ENCODE peak calls at places on chromosomes 1 and 21, in nine cellular contexts. C is breast epithelium, U is mesendoderm, E is heart left ventricle, K is substantia nigra, H is thoracic aorta, L is neural progenitor cell, Q is fibroblast of lung, T is A549. Z is an unnamed sample.

GRCh38 chr21:38291875-38292274 is 35.1 kb downstream of the KCNJ15 start:
- DNase-seq in C (no peak), U (no peak), E (no peak), K (no peak), H (no peak), L (no peak), Q (no peak), T (no peak), Z (no peak)

GRCh38 chr1:70427976-70428375 is 16.9 kb downstream of the CTH start:
- DNase-seq in C (no peak), U (peak), E (no peak), K (no peak), H (no peak), L (no peak), Q (peak), T (no peak), Z (peak)

GRCh38 chr21:17688912-17689874 is 76.5 kb upstream of the BTG3 start:
- DNase-seq in C (peak), U (peak), E (peak), K (peak), H (no peak), L (no peak), Q (no peak), T (peak), Z (peak)

GRCh38 chr1:92951141-92951582 is 10.1 kb downstream of the DIPK1A start:
- DNase-seq in C (no peak), U (peak), E (no peak), K (no peak), H (no peak), L (no peak), Q (peak), T (peak), Z (peak)

GRCh38 chr1:214514032-214514818 is 37.2 kb downstream of the PTPN14 start:
- DNase-seq in C (no peak), U (peak), E (no peak), K (no peak), H (no peak), L (peak), Q (peak), T (no peak), Z (no peak)

GRCh38 chr1:177567393-177567792 is 396.6 kb downstream of the BRINP2 start:
- DNase-seq in C (no peak), U (peak), E (no peak), K (no peak), H (no peak), L (peak), Q (peak), T (peak), Z (no peak)

GRCh38 chr1:101567582-101568189 is 330.9 kb downstream of the S1PR1 start:
- DNase-seq in C (no peak), U (peak), E (no peak), K (no peak), H (no peak), L (peak), Q (peak), T (peak), Z (peak)

GRCh38 chr1:159879977-159880376 is 17.5 kb upstream of the VSIG8 start:
- DNase-seq in C (no peak), U (no peak), E (no peak), K (no peak), H (no peak), L (no peak), Q (peak), T (peak), Z (no peak)

GRCh38 chr1:147824776-147825175 is 64.4 kb upstream of the GJA5 start:
- DNase-seq in C (no peak), U (no peak), E (no peak), K (no peak), H (no peak), L (no peak), Q (no peak), T (no peak), Z (no peak)

GRCh38 chr1:239253032-239253431 is 133.3 kb upstream of the CHRM3 start:
- DNase-seq in C (no peak), U (no peak), E (no peak), K (no peak), H (no peak), L (peak), Q (no peak), T (peak), Z (no peak)

GRCh38 chr1:42000781-42001180 is 82.1 kb upstream of the HIVEP3 start:
- DNase-seq in C (no peak), U (no peak), E (no peak), K (no peak), H (no peak), L (no peak), Q (no peak), T (no peak), Z (no peak)

GRCh38 chr1:20720631-20721051 is 2.8 kb upstream of the KIF17 start:
- DNase-seq in C (peak), U (no peak), E (no peak), K (no peak), H (no peak), L (no peak), Q (no peak), T (no peak), Z (no peak)

GRCh38 chr1:241021286-241021685 is 335.7 kb downstream of the RGS7 start:
- DNase-seq in C (no peak), U (no peak), E (no peak), K (no peak), H (no peak), L (no peak), Q (no peak), T (no peak), Z (no peak)

GRCh38 chr1:29505537-29506220 is 269.4 kb downstream of the PTPRU start:
- DNase-seq in C (no peak), U (no peak), E (no peak), K (no peak), H (no peak), L (no peak), Q (no peak), T (no peak), Z (no peak)

GRCh38 chr21:33980276-33980916 is 64.8 kb upstream of the ATP5PO start:
- DNase-seq in C (no peak), U (no peak), E (no peak), K (no peak), H (no peak), L (no peak), Q (no peak), T (no peak), Z (no peak)

GRCh38 chr1:165138960-165139359 is 217.6 kb downstream of the LMX1A start:
- DNase-seq in C (no peak), U (no peak), E (no peak), K (no peak), H (no peak), L (no peak), Q (no peak), T (no peak), Z (no peak)

GRCh38 chr21:14900611-14901010 is 164.2 kb downstream of the NRIP1 start:
- DNase-seq in C (no peak), U (no peak), E (no peak), K (no peak), H (no peak), L (no peak), Q (peak), T (no peak), Z (no peak)

GRCh38 chr1:52520149-52520548 is 32.7 kb downstream of the TUT4 start:
- DNase-seq in C (no peak), U (no peak), E (no peak), K (no peak), H (no peak), L (no peak), Q (peak), T (no peak), Z (no peak)

GRCh38 chr1:54850737-54851136 is 36.3 kb downstream of the DHCR24 start:
- DNase-seq in C (no peak), U (no peak), E (no peak), K (no peak), H (no peak), L (no peak), Q (peak), T (no peak), Z (peak)

GRCh38 chr1:233042834-233043233 is 92.4 kb downstream of the NTPCR start:
- DNase-seq in C (no peak), U (no peak), E (no peak), K (no peak), H (no peak), L (no peak), Q (no peak), T (no peak), Z (no peak)

GRCh38 chr1:39886757-39887231 is 3.5 kb upstream of the TRIT1 start:
- DNase-seq in C (no peak), U (peak), E (no peak), K (no peak), H (no peak), L (no peak), Q (peak), T (no peak), Z (no peak)

GRCh38 chr21:41360072-41360821 is 1.6 kb upstream of the MX2 start:
- DNase-seq in C (peak), U (peak), E (peak), K (no peak), H (no peak), L (peak), Q (peak), T (no peak), Z (no peak)

GRCh38 chr1:3547055-3548005 is 64.0 kb downstream of the MEGF6 start:
- DNase-seq in C (peak), U (peak), E (no peak), K (no peak), H (no peak), L (peak), Q (no peak), T (no peak), Z (peak)

DNA sequence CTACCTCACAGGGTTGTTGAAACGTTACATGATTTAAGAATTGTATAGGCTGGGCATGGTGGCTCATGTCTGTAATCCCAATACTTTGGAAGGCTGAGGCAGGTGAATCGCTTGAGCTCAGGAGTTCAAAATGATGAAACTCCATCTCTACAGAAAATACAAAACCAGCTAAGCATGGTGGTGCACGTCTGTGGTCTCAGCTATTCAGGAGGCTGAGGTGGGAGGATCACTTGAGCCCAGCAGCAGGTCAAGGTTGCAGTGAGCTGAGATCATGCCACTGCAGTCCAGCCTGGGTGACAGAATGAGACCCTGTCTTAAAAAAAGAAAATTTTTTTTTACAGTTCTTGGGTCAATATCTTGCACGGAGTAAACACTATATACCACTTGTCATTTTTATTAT is 8.2 kb downstream of the PHLDA3 start:
- DNase-seq in C (no peak), U (no peak), E (no peak), K (no peak), H (no peak), L (no peak), Q (no peak), T (no peak), Z (peak)
- H3K27ac ChIP-seq in C (peak), U (no peak), E (peak), K (peak), H (peak), L (no peak), Q (peak), T (peak), Z (peak)

GRCh38 chr1:225446298-225446941 is 18.6 kb upstream of the LBR start:
- DNase-seq in C (no peak), U (no peak), E (no peak), K (no peak), H (no peak), L (no peak), Q (no peak), T (no peak), Z (no peak)

GRCh38 chr1:225449261-225449660 is 21.4 kb upstream of the LBR start:
- DNase-seq in C (no peak), U (no peak), E (no peak), K (no peak), H (no peak), L (no peak), Q (no peak), T (peak), Z (no peak)

GRCh38 chr1:225447001-225447615 is 19.3 kb upstream of the LBR start:
- DNase-seq in C (no peak), U (no peak), E (no peak), K (no peak), H (no peak), L (no peak), Q (no peak), T (no peak), Z (no peak)

GRCh38 chr1:225448146-225448805 is 20.4 kb upstream of the LBR start:
- DNase-seq in C (no peak), U (no peak), E (no peak), K (no peak), H (no peak), L (no peak), Q (no peak), T (no peak), Z (no peak)

DNA sequence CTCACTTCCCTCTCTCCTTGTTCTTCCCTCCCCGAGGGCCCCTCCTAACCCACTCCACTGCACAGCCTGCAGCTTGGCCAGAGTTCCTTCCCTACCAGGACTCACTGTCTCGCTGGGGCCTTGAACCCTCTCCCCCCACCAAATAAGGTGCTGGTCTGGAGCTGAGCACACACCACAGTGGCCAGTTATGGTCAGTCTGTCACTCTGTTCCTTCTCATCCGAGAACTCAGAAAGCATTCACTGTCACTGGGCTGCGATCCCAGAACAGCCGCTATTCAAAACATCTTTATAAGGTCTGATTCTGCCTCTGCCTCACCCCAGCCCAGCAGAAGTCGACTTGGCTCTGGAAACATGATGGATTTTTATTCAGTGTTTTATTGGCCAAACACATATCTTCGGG is 19.8 kb upstream of the LBR start:
- DNase-seq in C (no peak), U (no peak), E (no peak), K (no peak), H (no peak), L (no peak), Q (peak), T (no peak), Z (no peak)
- H3K27ac ChIP-seq in C (peak), U (no peak), E (peak), K (peak), H (peak), L (no peak), Q (no peak), T (peak), Z (peak)

DNA sequence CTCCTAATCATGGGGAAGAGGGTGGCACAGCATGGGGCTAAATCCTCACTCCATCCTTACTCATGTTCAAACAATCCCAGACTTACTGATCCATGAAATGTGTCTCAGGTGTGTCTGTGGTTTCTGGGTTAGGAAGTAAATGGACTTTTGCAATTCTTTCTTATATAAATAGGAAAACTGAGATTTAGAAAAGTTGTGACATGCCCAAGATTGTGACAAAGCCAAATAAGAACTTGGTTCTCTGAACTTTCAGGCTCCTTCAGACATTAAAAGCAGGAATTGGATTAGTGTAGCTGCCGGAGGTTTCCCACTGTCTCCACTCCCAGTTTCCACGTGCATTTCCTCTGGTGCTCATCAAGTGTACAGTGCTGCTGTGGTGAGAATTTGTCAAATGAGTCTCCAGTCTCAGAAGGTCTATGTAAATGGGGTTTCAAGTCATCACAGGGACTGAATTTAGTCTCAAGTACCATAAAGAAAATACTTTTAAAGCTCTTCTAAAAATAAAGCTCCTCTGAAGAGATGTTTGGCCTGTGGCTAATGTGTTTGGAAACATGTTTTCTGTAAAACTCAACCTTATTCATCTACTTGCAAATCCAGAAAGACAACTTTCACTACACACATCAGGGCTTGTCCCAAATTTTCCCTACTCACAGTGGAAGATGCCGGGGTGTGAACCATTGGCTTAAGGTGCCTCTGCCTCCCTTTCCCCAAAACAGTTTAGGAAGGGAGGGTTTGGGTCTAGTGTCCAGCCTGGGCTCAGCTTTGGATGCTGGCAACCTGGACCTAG is 115.2 kb downstream of the NGF start:
- DNase-seq in C (no peak), U (no peak), E (no peak), K (no peak), H (no peak), L (no peak), Q (no peak), T (no peak), Z (no peak)
- H3K27ac ChIP-seq in C (no peak), U (no peak), E (no peak), K (no peak), H (no peak), L (no peak), Q (no peak), T (no peak), Z (no peak)

DNA sequence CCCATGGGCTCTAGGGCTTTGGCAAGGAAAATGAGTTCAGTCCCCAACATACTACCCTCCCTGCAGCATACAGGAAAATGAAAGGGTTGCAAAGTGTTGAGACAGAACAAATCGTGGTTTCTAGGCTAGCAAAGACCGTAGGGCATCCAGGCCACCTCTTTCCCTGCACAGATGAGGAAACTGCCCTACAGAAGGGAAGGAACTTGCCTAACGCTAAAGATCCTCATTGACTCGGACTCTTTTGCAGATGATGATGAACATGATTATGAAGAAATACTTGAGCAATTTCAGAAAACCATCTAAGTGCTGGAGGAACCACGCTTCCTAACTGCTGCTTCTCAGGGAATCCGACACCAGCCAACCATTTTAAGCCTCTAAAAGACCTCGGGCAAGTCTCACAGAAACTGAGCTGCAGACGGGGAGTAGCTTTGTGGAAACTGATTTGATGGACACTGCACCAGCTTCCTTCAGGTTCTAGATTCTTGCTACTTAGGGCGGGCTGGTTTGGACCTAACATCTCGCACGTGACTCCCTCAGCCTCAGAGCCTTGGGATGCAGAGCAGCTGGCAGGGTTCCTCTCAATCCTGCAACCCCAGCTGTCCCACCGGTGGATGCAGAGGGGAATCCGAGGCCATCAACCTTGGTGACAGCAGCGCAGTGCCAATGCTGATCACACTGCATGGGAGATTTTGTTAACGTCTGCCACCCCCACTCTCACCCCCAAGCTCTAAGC is 13.4 kb downstream of the THEMIS2 start:
- DNase-seq in C (peak), U (no peak), E (no peak), K (no peak), H (no peak), L (no peak), Q (no peak), T (no peak), Z (no peak)
- H3K27ac ChIP-seq in C (peak), U (no peak), E (peak), K (peak), H (peak), L (no peak), Q (no peak), T (no peak), Z (no peak)

Z was measured in hepatocyte.